ENCODE peak calls at places on chromosomes 3 and 15, in six cellular contexts. P, T, O, R, F and G are unnamed samples.
A peak's percentile ranks its signal among the peaks of the same experiment; 100 is the strongest.

GRCh38 chr15:94671845-94672524 is 440.6 kb downstream of the MCTP2 start:
- DNase-seq in P (no peak), T (no peak), O (peak; percentile 6), R (peak; percentile 53), F (no peak), G (peak; percentile 38)

GRCh38 chr15:67359431-67360082 is 105.0 kb downstream of the IQCH start:
- DNase-seq in P (no peak), T (no peak), O (no peak), R (no peak), F (no peak), G (no peak)

GRCh38 chr3:147360936-147361670 is 45.2 kb downstream of the ZIC4 start:
- DNase-seq in P (no peak), T (no peak), O (no peak), R (no peak), F (no peak), G (no peak)

GRCh38 chr3:46932455-46933225 is 43.9 kb downstream of the CCDC12 start:
- DNase-seq in P (peak; percentile 50), T (no peak), O (no peak), R (no peak), F (no peak), G (no peak)

GRCh38 chr15:77627067-77627466 is 5.6 kb downstream of the LINGO1 start:
- DNase-seq in P (no peak), T (no peak), O (no peak), R (no peak), F (no peak), G (no peak)

GRCh38 chr3:56302417-56302816 is 165.8 kb downstream of the ERC2 start:
- DNase-seq in P (no peak), T (no peak), O (no peak), R (no peak), F (no peak), G (no peak)

GRCh38 chr15:29612096-29612495 is 210.2 kb downstream of the TJP1 start:
- DNase-seq in P (no peak), T (no peak), O (peak; percentile 76), R (no peak), F (no peak), G (peak; percentile 98)

GRCh38 chr3:105835606-105836005 is 33.2 kb downstream of the CBLB start:
- DNase-seq in P (no peak), T (no peak), O (no peak), R (no peak), F (no peak), G (no peak)

GRCh38 chr3:100297784-100298183 is 36.8 kb upstream of the NIT2 start:
- DNase-seq in P (no peak), T (no peak), O (peak; percentile 67), R (no peak), F (no peak), G (peak; percentile 18)

GRCh38 chr3:129560269-129560787 is 17.4 kb downstream of the H1-8 start:
- DNase-seq in P (no peak), T (peak; percentile 62), O (peak; percentile 56), R (peak; percentile 65), F (no peak), G (peak; percentile 65)

GRCh38 chr15:77659350-77660321 is 26.9 kb upstream of the LINGO1 start:
- DNase-seq in P (peak; percentile 59), T (peak; percentile 36), O (peak; percentile 25), R (no peak), F (no peak), G (peak; percentile 50)

GRCh38 chr15:99978426-99978825 is 245.2 kb upstream of the LYSMD4 start:
- DNase-seq in P (peak; percentile 22), T (no peak), O (no peak), R (no peak), F (no peak), G (no peak)

GRCh38 chr3:73068419-73068818 is 7.0 kb downstream of the EBLN2 start:
- DNase-seq in P (no peak), T (no peak), O (no peak), R (no peak), F (no peak), G (no peak)

GRCh38 chr15:78790027-78790426 is 21.2 kb downstream of the ADAMTS7 start:
- DNase-seq in P (no peak), T (no peak), O (no peak), R (no peak), F (no peak), G (no peak)

GRCh38 chr15:82648257-82649103 is 1.3 kb upstream of the CPEB1 start:
- DNase-seq in P (no peak), T (no peak), O (no peak), R (peak; percentile 26), F (no peak), G (no peak)

GRCh38 chr3:51681453-51681852 is 10.4 kb downstream of the TEX264 start:
- DNase-seq in P (peak; percentile 64), T (no peak), O (peak; percentile 8), R (no peak), F (peak; percentile 30), G (peak; percentile 55)

GRCh38 chr3:196280689-196281463 is 6.7 kb downstream of the PCYT1A start:
- DNase-seq in P (no peak), T (no peak), O (no peak), R (no peak), F (peak; percentile 59), G (no peak)

GRCh38 chr3:119644481-119644880 is 15.9 kb downstream of the POPDC2 start:
- DNase-seq in P (no peak), T (no peak), O (no peak), R (no peak), F (no peak), G (no peak)

GRCh38 chr3:62374375-62374876 is 1.1 kb upstream of the FEZF2 start:
- DNase-seq in P (no peak), T (no peak), O (peak; percentile 6), R (no peak), F (no peak), G (peak; percentile 11)

GRCh38 chr15:50675524-50676144 is 11.0 kb downstream of the TRPM7 start:
- DNase-seq in P (no peak), T (no peak), O (peak; percentile 59), R (no peak), F (no peak), G (peak; percentile 71)

GRCh38 chr3:52248165-52248541 is 2.6 kb downstream of the PPM1M start:
- DNase-seq in P (no peak), T (no peak), O (no peak), R (peak; percentile 14), F (no peak), G (no peak)

GRCh38 chr3:23664459-23664858 is 141.3 kb upstream of the UBE2E1 start:
- DNase-seq in P (no peak), T (no peak), O (peak; percentile 56), R (no peak), F (no peak), G (no peak)

GRCh38 chr15:100276519-100276918 is 65.3 kb downstream of the ADAMTS17 start:
- DNase-seq in P (no peak), T (no peak), O (no peak), R (no peak), F (no peak), G (no peak)

GRCh38 chr15:57138260-57138895 is 219.9 kb downstream of the TCF12 start:
- DNase-seq in P (no peak), T (no peak), O (peak; percentile 82), R (no peak), F (no peak), G (peak; percentile 88)

GRCh38 chr3:32411442-32411841 is 19.8 kb downstream of the CMTM7 start:
- DNase-seq in P (no peak), T (no peak), O (no peak), R (no peak), F (no peak), G (no peak)

GRCh38 chr15:77819271-77819806 is 186.6 kb upstream of the LINGO1 start:
- DNase-seq in P (no peak), T (no peak), O (no peak), R (no peak), F (no peak), G (no peak)

GRCh38 chr3:184449161-184449515 is 69.3 kb downstream of the CHRD start:
- DNase-seq in P (no peak), T (no peak), O (no peak), R (no peak), F (no peak), G (no peak)

GRCh38 chr3:116302087-116302747 is 143.1 kb downstream of the LSAMP start:
- DNase-seq in P (no peak), T (no peak), O (peak; percentile 41), R (no peak), F (no peak), G (peak; percentile 45)

GRCh38 chr15:85443593-85444328 is 63.4 kb downstream of the AKAP13 start:
- DNase-seq in P (no peak), T (no peak), O (peak; percentile 33), R (no peak), F (no peak), G (peak; percentile 65)
- TF ChIP-seq CTCF in P (no peak), T (no peak), O (peak; percentile 1), R (no peak), F (no peak), G (no peak)

GRCh38 chr3:45596290-45596791 is 1.8 kb downstream of the LIMD1 start:
- DNase-seq in P (peak; percentile 23), T (no peak), O (no peak), R (no peak), F (peak; percentile 71), G (no peak)
- H3K4me3 ChIP-seq in P (peak overlapping the region; percentile 90), T (peak overlapping the region; percentile 90), O (peak overlapping the region; percentile 77), R (peak overlapping the region; percentile 14), F (peak overlapping the region; percentile 88), G (peak overlapping the region; percentile 35)

GRCh38 chr3:134362221-134362620 is 12.0 kb downstream of the AMOTL2 start:
- DNase-seq in P (peak; percentile 12), T (peak; percentile 8), O (no peak), R (no peak), F (no peak), G (no peak)

GRCh38 chr3:134364061-134364935 is 9.9 kb downstream of the AMOTL2 start:
- DNase-seq in P (peak; percentile 94), T (peak; percentile 94), O (peak; percentile 96), R (peak; percentile 94), F (no peak), G (peak; percentile 96)

GRCh38 chr3:134362670-134363380 is 11.4 kb downstream of the AMOTL2 start:
- DNase-seq in P (peak; percentile 29), T (peak; percentile 13), O (no peak), R (peak; percentile 9), F (no peak), G (no peak)

GRCh38 chr3:134364936-134365765 is 9.1 kb downstream of the AMOTL2 start:
- DNase-seq in P (no peak), T (peak; percentile 14), O (no peak), R (no peak), F (no peak), G (no peak)

GRCh38 chr3:134363381-134363755 is 10.9 kb downstream of the AMOTL2 start:
- DNase-seq in P (no peak), T (peak; percentile 11), O (no peak), R (no peak), F (no peak), G (no peak)
- TF ChIP-seq CTCF in P (no peak), T (no peak), O (no peak), R (no peak), F (no peak), G (no peak)

DNA sequence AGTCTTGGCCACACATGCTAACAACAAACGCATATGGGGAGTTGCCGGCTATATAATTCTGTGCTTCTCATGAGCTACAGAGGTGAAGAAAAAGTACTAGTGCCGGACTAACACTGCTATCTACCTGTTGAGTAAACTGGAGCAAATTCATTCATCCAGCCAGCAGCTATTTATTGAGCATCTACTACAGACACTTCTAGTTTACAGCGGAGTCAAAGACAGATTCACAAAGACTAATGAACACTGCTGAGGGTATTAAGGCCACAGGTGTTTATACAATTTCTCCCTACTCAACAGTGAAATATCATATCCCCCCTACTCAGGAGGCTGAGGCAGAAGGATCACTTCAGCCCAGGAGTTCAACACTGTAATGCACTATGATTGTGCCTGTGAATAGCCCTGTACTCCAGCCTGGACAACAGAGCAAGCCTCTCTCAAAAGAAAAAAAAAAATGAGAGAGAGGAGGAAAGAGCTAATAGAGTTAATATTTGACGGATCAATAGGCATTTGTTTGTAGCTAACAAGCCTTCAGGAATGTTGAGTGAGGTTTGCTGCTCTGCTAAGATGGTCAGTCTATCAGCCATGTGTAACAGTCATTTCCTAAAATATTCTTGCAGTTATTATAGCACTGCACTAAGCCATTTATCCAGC is 17.8 kb downstream of the ADCY5 start:
- DNase-seq in P (no peak), T (no peak), O (no peak), R (no peak), F (no peak), G (no peak)
- H3K4me3 ChIP-seq in P (no peak overlapping the region), T (no peak overlapping the region), O (no peak overlapping the region), R (no peak overlapping the region), F (no peak overlapping the region), G (no peak overlapping the region)